ENCODE peak calls at places on chromosomes 13 and 19, in seven cellular contexts. R, D, X, J, U, A and W are unnamed samples. For H3K79me1, the result is how much of the 10 kb centered on the place peaks cover.

GRCh38 chr19:8367327-8368001 is 3.5 kb downstream of the ANGPTL4 start:
- DNase-seq in D (peak), J (peak), X (peak), A (peak), R (peak), U (peak), W (peak)

GRCh38 chr19:43618921-43619261 is 538 bp downstream of the ZNF428 start:
- DNase-seq in J (no peak), A (no peak), R (no peak), D (peak), X (no peak), U (no peak), W (no peak)

GRCh38 chr13:48412100-48412556 is 785 bp downstream of the LPAR6 start:
- DNase-seq in A (no peak), X (no peak), R (peak), J (no peak), U (peak), D (peak), W (no peak)

GRCh38 chr19:48810151-48810550 is 678 bp downstream of the BCAT2 start:
- DNase-seq in U (no peak), R (no peak), X (no peak), D (no peak), J (no peak), A (no peak), W (no peak)

GRCh38 chr13:36082396-36082795 is 48.8 kb downstream of the DCLK1 start:
- DNase-seq in A (no peak), R (no peak), J (no peak), D (no peak), X (no peak), U (no peak), W (no peak)

GRCh38 chr13:82344867-82345266 is 1537.4 kb downstream of the SLITRK1 start:
- DNase-seq in U (no peak), D (no peak), A (no peak), J (no peak), R (no peak), X (no peak), W (no peak)

GRCh38 chr13:41780736-41781708 is 179.9 kb downstream of the VWA8 start:
- DNase-seq in J (no peak), D (peak), X (no peak), A (peak), U (peak), R (no peak), W (no peak)

GRCh38 chr13:43805681-43806128 is 18.9 kb upstream of the ENOX1 start:
- DNase-seq in J (no peak), X (no peak), A (peak), R (peak), D (peak), U (peak), W (no peak)

GRCh38 chr19:4609878-4610511 is 29.3 kb upstream of the TNFAIP8L1 start:
- DNase-seq in U (no peak), R (no peak), D (no peak), A (no peak), X (peak), J (peak), W (no peak)

GRCh38 chr13:30129411-30129810 is 177.9 kb downstream of the KATNAL1 start:
- DNase-seq in J (no peak), U (no peak), X (no peak), A (no peak), D (no peak), R (no peak), W (no peak)

GRCh38 chr13:30128591-30128990 is 178.8 kb downstream of the KATNAL1 start:
- DNase-seq in X (no peak), D (no peak), U (no peak), J (no peak), R (no peak), A (no peak), W (no peak)

GRCh38 chr13:30126903-30127428 is 180.4 kb downstream of the KATNAL1 start:
- DNase-seq in R (no peak), D (peak), J (no peak), X (no peak), U (peak), A (no peak), W (no peak)

GRCh38 chr13:30125422-30126073 is 181.8 kb downstream of the KATNAL1 start:
- DNase-seq in U (peak), D (peak), R (no peak), J (no peak), X (no peak), A (no peak), W (no peak)

DNA sequence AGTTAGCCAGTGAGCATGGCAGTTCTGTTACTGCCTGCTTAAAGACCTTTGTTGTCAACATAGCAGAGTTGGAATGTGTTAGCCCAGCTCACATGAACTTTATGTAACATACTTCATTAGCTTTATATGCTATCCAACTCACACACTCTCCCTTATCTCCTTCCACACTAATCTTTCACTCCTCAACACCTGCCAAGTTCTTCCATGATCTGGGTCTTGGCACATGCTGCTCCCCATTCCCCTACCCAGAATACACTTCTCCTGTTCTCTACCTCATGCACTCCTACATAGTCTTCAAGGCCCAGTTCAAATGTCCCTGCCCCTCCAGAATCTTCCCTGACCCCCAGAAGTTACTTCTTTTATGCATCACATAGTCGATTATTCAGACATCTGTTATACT is 179.3 kb downstream of the KATNAL1 start:
- DNase-seq in X (no peak), A (no peak), U (no peak), D (no peak), R (no peak), J (no peak), W (no peak)
- H3K79me1 ChIP-seq in X (under half), A (under half), U (under half), D (under half), R (under half), J (under half), W (under half)

GRCh38 chr13:95656386-95657015 is 12.0 kb upstream of the DZIP1 start:
- DNase-seq in D (no peak), X (no peak), A (peak), U (no peak), R (no peak), J (no peak), W (no peak)

GRCh38 chr13:95659500-95659899 is 15.0 kb upstream of the DZIP1 start:
- DNase-seq in U (no peak), A (peak), X (no peak), J (no peak), R (no peak), D (no peak), W (no peak)

DNA sequence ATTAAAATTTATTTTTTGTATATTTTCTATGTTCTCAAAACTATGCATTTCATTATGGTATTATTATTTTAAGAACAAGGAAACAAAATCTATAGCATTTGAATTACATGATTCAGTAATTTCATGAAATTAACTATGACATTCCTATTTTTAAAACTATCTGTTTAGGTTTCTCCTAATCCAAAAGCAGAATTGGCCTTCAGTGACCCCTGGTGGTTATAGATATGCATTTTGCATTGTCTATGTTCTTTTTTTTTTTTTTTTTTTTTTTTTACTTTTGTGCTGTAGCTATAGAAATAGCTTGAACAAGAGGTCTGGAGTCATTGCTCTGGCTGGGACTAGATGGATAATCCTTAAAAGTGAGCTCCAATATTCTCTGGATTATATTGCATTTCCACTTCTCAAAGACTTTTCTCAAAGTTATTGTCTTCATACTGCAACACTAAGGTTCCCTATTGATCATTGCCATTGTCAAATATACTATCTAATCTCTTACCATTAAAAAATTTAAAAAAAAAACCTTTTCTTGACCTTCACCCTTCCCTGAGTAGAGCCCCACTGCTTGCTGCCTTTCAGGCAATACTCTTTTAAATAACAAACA is 15.9 kb upstream of the DNAJC3 start:
- DNase-seq in R (peak), J (no peak), U (peak), A (peak), X (no peak), D (peak), W (no peak)
- H3K79me1 ChIP-seq in R (under half), J (under half), U (under half), A (under half), X (under half), D (under half), W (under half)

DNA sequence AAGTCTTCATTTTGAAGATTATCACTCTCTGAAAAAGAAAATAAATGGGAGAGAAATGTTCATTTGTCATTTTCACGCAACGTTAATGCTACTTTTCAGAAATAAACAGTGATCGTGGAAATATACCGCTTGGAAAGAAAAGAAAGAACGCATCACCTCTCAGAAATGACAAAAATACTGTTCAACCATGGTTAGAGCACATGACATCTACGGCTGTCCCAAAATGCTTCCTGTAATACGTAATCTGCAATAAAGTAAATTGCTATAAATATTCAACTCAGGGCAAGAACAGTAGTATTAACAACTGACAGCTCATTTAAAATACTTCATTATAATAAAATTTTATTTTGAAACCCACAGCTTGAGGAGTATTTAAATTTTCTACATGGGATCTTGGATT is 15.2 kb downstream of the LATS2 start:
- DNase-seq in A (no peak), U (no peak), R (no peak), D (no peak), J (no peak), X (no peak), W (no peak)
- H3K79me1 ChIP-seq in A (under half), U (under half), R (under half), D (half or more), J (under half), X (under half), W (under half)

GRCh38 chr13:109877809-109878208 is 91.4 kb upstream of the IRS2 start:
- DNase-seq in X (no peak), U (no peak), R (no peak), D (no peak), J (no peak), A (no peak), W (no peak)
- H3K79me1 ChIP-seq in X (under half), U (under half), R (under half), D (under half), J (under half), A (under half), W (under half)

GRCh38 chr13:20398459-20398858 is 127.2 kb downstream of the CRYL1 start:
- DNase-seq in A (no peak), R (no peak), J (no peak), U (no peak), X (no peak), D (no peak), W (no peak)
- H3K79me1 ChIP-seq in A (under half), R (under half), J (under half), U (under half), X (under half), D (under half), W (under half)

GRCh38 chr13:20843177-20843576 is 59.4 kb downstream of the XPO4 start:
- DNase-seq in X (no peak), R (no peak), A (no peak), D (peak), J (no peak), U (no peak), W (no peak)

GRCh38 chr13:20840590-20840989 is 62.0 kb downstream of the XPO4 start:
- DNase-seq in D (no peak), X (no peak), A (no peak), U (no peak), J (no peak), R (no peak), W (no peak)
- H3K79me1 ChIP-seq in D (under half), X (under half), A (under half), U (under half), J (under half), R (under half), W (under half)

GRCh38 chr13:80050252-80050651 is 290.7 kb downstream of the SPRY2 start:
- DNase-seq in A (no peak), X (no peak), U (no peak), D (peak), J (no peak), R (no peak), W (no peak)

GRCh38 chr13:80048802-80049201 is 292.1 kb downstream of the SPRY2 start:
- DNase-seq in D (peak), J (no peak), A (peak), R (peak), X (peak), U (peak), W (no peak)

GRCh38 chr13:80052286-80052685 is 288.6 kb downstream of the SPRY2 start:
- DNase-seq in U (no peak), J (no peak), X (no peak), D (no peak), A (no peak), R (no peak), W (no peak)

GRCh38 chr13:80048030-80048429 is 292.9 kb downstream of the SPRY2 start:
- DNase-seq in R (no peak), X (no peak), A (no peak), U (peak), J (no peak), D (no peak), W (no peak)

GRCh38 chr13:80047406-80047805 is 293.5 kb downstream of the SPRY2 start:
- DNase-seq in R (no peak), U (peak), A (no peak), D (peak), X (no peak), J (no peak), W (no peak)
- H3K79me1 ChIP-seq in R (under half), U (under half), A (under half), D (under half), X (under half), J (under half), W (under half)

GRCh38 chr13:28837111-28837510 is 17.0 kb downstream of the MTUS2 start:
- DNase-seq in A (peak), X (no peak), D (no peak), U (no peak), J (no peak), R (no peak), W (no peak)
- H3K79me1 ChIP-seq in A (under half), X (under half), D (under half), U (under half), J (under half), R (under half), W (under half)